ENCODE peak calls at places on chromosome 11, in five cellular contexts. One of them, this sample, is unnamed.

GRCh38 chr11:112635338-112635737 is 325.9 kb upstream of the NCAM1 start:
- DNase-seq in breast epithelium: no peak
- DNase-seq in SK-N-SH: no peak
- DNase-seq in BJ: no peak
- DNase-seq in bronchial epithelial cell: no peak
- DNase-seq in this sample: no peak

GRCh38 chr11:117589024-117589423 is 208.0 kb downstream of the DSCAML1 start:
- DNase-seq in breast epithelium: peak; percentile 33
- DNase-seq in SK-N-SH: no peak
- DNase-seq in BJ: no peak
- DNase-seq in bronchial epithelial cell: no peak
- DNase-seq in this sample: no peak

GRCh38 chr11:1479678-1480118 is 6.9 kb downstream of the MOB2 start:
- DNase-seq in breast epithelium: no peak
- DNase-seq in SK-N-SH: no peak
- DNase-seq in BJ: no peak
- DNase-seq in bronchial epithelial cell: no peak
- DNase-seq in this sample: no peak

GRCh38 chr11:95147364-95147905 is 57.8 kb downstream of the ENDOD1 start:
- DNase-seq in breast epithelium: no peak
- DNase-seq in SK-N-SH: peak; percentile 85
- DNase-seq in BJ: no peak
- DNase-seq in bronchial epithelial cell: peak; percentile 91
- DNase-seq in this sample: peak; percentile 67

GRCh38 chr11:64607381-64608259 is 16.6 kb downstream of the SLC22A12 start:
- DNase-seq in breast epithelium: no peak
- DNase-seq in SK-N-SH: no peak
- DNase-seq in BJ: no peak
- DNase-seq in bronchial epithelial cell: peak; percentile 1
- DNase-seq in this sample: no peak

GRCh38 chr11:71222318-71223080 is 29.9 kb downstream of the SHANK2 start:
- DNase-seq in breast epithelium: no peak
- DNase-seq in SK-N-SH: no peak
- DNase-seq in BJ: no peak
- DNase-seq in bronchial epithelial cell: no peak
- DNase-seq in this sample: no peak

GRCh38 chr11:71324788-71325417 is 72.5 kb upstream of the SHANK2 start:
- DNase-seq in breast epithelium: no peak
- DNase-seq in SK-N-SH: no peak
- DNase-seq in BJ: no peak
- DNase-seq in bronchial epithelial cell: no peak
- DNase-seq in this sample: no peak

GRCh38 chr11:119382101-119382500 is 611 bp upstream of the USP2 start:
- DNase-seq in breast epithelium: peak; percentile 35
- DNase-seq in SK-N-SH: peak; percentile 2
- DNase-seq in BJ: no peak
- DNase-seq in bronchial epithelial cell: no peak
- DNase-seq in this sample: no peak

GRCh38 chr11:71323876-71324526 is 71.6 kb upstream of the SHANK2 start:
- DNase-seq in breast epithelium: no peak
- DNase-seq in SK-N-SH: no peak
- DNase-seq in BJ: no peak
- DNase-seq in bronchial epithelial cell: no peak
- DNase-seq in this sample: no peak

GRCh38 chr11:2447253-2447950 is 2.6 kb downstream of the KCNQ1 start:
- DNase-seq in breast epithelium: no peak
- DNase-seq in SK-N-SH: no peak
- DNase-seq in BJ: no peak
- DNase-seq in bronchial epithelial cell: peak; percentile 66
- DNase-seq in this sample: no peak

GRCh38 chr11:19200410-19201201 is 1.2 kb downstream of the CSRP3 start:
- DNase-seq in breast epithelium: peak; percentile 63
- DNase-seq in SK-N-SH: no peak
- DNase-seq in BJ: peak; percentile 4
- DNase-seq in bronchial epithelial cell: peak; percentile 70
- DNase-seq in this sample: no peak

GRCh38 chr11:45805305-45806071 is 539 bp downstream of the SLC35C1 start:
- DNase-seq in breast epithelium: no peak
- DNase-seq in SK-N-SH: no peak
- DNase-seq in BJ: no peak
- DNase-seq in bronchial epithelial cell: peak; percentile 33
- DNase-seq in this sample: no peak

GRCh38 chr11:64009710-64010109 is 23.5 kb downstream of the OTUB1 start:
- DNase-seq in breast epithelium: no peak
- DNase-seq in SK-N-SH: no peak
- DNase-seq in BJ: no peak
- DNase-seq in bronchial epithelial cell: no peak
- DNase-seq in this sample: no peak

GRCh38 chr11:13777341-13777985 is 109.0 kb downstream of the FAR1 start:
- DNase-seq in breast epithelium: no peak
- DNase-seq in SK-N-SH: no peak
- DNase-seq in BJ: no peak
- DNase-seq in bronchial epithelial cell: no peak
- DNase-seq in this sample: no peak

GRCh38 chr11:94028436-94028835 is 7.3 kb downstream of the HEPHL1 start:
- DNase-seq in breast epithelium: no peak
- DNase-seq in SK-N-SH: no peak
- DNase-seq in BJ: peak; percentile 28
- DNase-seq in bronchial epithelial cell: peak; percentile 98
- DNase-seq in this sample: no peak

GRCh38 chr11:23278121-23278520 is 417.8 kb upstream of the CCDC179 start:
- DNase-seq in breast epithelium: no peak
- DNase-seq in SK-N-SH: no peak
- DNase-seq in BJ: no peak
- DNase-seq in bronchial epithelial cell: peak; percentile 73
- DNase-seq in this sample: no peak

GRCh38 chr11:103800406-103801114 is 235.9 kb upstream of the DDI1 start:
- DNase-seq in breast epithelium: no peak
- DNase-seq in SK-N-SH: no peak
- DNase-seq in BJ: no peak
- DNase-seq in bronchial epithelial cell: no peak
- DNase-seq in this sample: no peak

GRCh38 chr11:130780437-130780836 is 135.8 kb downstream of the SNX19 start:
- DNase-seq in breast epithelium: no peak
- DNase-seq in SK-N-SH: no peak
- DNase-seq in BJ: no peak
- DNase-seq in bronchial epithelial cell: no peak
- DNase-seq in this sample: no peak

GRCh38 chr11:27184458-27185312 is 144.1 kb downstream of the BBOX1 start:
- DNase-seq in breast epithelium: no peak
- DNase-seq in SK-N-SH: no peak
- DNase-seq in BJ: no peak
- DNase-seq in bronchial epithelial cell: peak; percentile 69
- DNase-seq in this sample: no peak

GRCh38 chr11:116928102-116928777 is 90.8 kb upstream of the APOA1 start:
- DNase-seq in breast epithelium: no peak
- DNase-seq in SK-N-SH: no peak
- DNase-seq in BJ: no peak
- DNase-seq in bronchial epithelial cell: no peak
- DNase-seq in this sample: no peak

GRCh38 chr11:92735039-92735438 is 234.4 kb upstream of the MTNR1B start:
- DNase-seq in breast epithelium: no peak
- DNase-seq in SK-N-SH: peak; percentile 6
- DNase-seq in BJ: no peak
- DNase-seq in bronchial epithelial cell: peak; percentile 20
- DNase-seq in this sample: no peak

GRCh38 chr11:84793318-84793717 is 833.8 kb downstream of the DLG2 start:
- DNase-seq in breast epithelium: no peak
- DNase-seq in SK-N-SH: no peak
- DNase-seq in BJ: no peak
- DNase-seq in bronchial epithelial cell: no peak
- DNase-seq in this sample: no peak

GRCh38 chr11:83241291-83241946 is 44.7 kb downstream of the CCDC90B start:
- DNase-seq in breast epithelium: no peak
- DNase-seq in SK-N-SH: peak; percentile 38
- DNase-seq in BJ: no peak
- DNase-seq in bronchial epithelial cell: peak; percentile 79
- DNase-seq in this sample: peak; percentile 51

GRCh38 chr11:21820176-21820575 is 372.7 kb upstream of the ANO5 start:
- DNase-seq in breast epithelium: no peak
- DNase-seq in SK-N-SH: peak; percentile 44
- DNase-seq in BJ: no peak
- DNase-seq in bronchial epithelial cell: no peak
- DNase-seq in this sample: no peak

DNA sequence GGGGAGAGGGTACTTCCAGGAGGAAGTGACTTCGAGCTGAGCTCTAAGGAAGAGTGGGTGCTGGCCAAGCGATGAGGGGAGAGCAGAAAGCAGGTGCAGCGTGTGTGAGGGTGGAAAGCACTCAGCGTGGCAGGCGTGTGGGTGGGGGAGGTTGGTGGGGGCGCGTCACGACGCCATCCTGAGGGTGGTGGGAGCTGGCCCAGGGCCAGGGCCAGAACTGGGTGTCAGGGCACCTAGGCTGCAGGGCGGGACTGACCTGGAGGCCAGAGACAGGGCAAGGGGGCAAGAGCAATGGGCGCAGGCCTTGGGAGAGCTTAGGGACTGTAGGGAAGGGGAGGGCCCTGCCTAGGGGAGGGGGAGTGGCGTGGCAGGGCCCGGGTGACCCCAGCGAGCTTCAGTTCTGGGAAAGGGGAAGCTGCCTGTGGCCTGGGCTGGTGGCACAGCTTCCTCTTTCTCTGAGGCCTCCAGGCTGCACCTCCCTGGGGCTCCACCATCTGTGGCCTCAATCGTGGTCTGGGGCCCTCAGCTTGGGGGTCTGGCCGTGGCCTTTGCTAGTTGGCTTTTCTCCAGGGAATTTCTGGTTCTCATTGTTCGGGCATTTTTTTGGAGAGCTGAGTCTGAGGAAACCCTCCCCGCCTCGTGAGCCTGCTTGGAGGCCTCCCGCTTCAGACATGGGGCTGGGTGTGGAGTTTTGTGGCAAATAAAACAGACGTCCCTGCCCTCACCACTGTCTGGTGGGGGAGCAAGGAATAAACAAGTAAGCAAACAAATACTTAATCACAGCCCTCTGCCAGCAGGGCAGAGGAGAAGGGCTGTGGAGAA is 8.9 kb downstream of the RELT start:
- DNase-seq in breast epithelium: no peak
- DNase-seq in SK-N-SH: no peak
- DNase-seq in BJ: no peak
- DNase-seq in bronchial epithelial cell: no peak
- DNase-seq in this sample: no peak
- TF ChIP-seq CTCF in breast epithelium: no peak
- TF ChIP-seq CTCF in SK-N-SH: no peak
- TF ChIP-seq CTCF in BJ: no peak
- TF ChIP-seq CTCF in bronchial epithelial cell: no peak
- TF ChIP-seq CTCF in this sample: no peak

DNA sequence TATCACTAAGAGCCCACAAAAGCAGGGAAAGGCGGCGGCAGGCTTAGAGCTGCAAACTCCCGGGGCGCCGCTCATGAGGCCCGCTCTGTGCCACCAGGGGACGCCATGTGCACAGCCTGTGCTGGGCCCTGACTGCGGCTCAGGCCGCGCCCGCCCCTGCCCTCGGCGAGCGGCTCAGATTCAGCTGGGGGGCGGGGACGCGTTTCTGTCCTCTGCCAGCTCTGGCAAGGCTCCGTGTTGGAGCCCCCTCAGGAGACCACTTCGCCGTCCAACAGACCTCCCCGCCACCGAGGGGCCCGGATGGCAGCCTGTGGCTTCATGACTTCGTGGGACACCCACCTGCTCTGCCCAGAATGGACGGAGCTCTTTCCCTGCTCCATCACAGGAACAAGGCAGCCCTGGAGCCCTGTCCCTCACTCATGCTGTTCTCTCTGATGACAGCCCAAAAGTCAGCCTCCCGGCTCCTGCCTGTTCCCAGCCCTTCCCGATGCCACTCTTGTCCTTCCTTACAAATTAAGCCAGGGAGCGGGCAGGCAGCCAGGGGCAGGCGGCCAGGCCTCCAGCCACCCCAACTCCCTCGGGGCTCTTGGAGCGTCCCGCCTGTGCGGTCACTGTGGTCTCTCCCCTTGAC is 69.1 kb downstream of the NAT10 start:
- DNase-seq in breast epithelium: peak; percentile 81
- DNase-seq in SK-N-SH: peak; percentile 95
- DNase-seq in BJ: no peak
- DNase-seq in bronchial epithelial cell: peak; percentile 44
- DNase-seq in this sample: no peak
- H3K4me3 ChIP-seq in breast epithelium: peak overlapping the region; percentile 44
- H3K4me3 ChIP-seq in SK-N-SH: peak overlapping the region; percentile 27
- H3K4me3 ChIP-seq in BJ: peak overlapping the region; percentile 16
- H3K4me3 ChIP-seq in bronchial epithelial cell: no peak overlapping the region
- H3K4me3 ChIP-seq in this sample: peak overlapping the region; percentile 29

DNA sequence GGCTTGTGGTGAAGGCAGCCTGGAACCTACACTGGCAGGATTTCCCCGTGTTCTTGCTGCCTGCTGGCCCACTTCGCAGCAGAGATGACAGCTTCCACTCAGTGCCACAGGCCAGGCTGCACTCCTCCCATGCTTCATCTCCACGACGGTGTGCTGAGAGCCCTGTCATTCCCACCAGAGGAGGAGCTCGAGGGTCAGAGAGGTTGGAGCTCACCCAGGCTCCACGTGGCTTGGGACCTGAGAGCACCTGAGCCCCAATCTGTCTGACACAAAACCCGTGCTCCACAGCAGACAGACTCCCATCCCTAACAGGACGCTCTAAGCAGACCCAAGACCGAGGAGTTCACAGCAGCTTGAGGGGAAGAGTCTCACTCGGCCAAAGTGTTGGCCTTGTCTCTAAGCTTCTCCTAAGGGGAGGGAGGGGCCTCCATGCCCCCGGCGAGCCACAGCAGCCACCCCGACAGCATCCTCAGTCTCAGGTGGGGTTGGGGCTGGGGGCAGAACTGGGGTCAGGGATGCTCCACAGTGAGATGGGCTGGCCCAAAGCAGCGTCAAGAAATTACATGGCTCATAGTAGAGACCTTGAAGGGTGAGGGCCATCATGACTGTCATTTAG is 10.7 kb downstream of the LRFN4 start:
- DNase-seq in breast epithelium: no peak
- DNase-seq in SK-N-SH: no peak
- DNase-seq in BJ: no peak
- DNase-seq in bronchial epithelial cell: no peak
- DNase-seq in this sample: no peak
- TF ChIP-seq CTCF in breast epithelium: no peak
- TF ChIP-seq CTCF in SK-N-SH: no peak
- TF ChIP-seq CTCF in BJ: no peak
- TF ChIP-seq CTCF in bronchial epithelial cell: no peak
- TF ChIP-seq CTCF in this sample: no peak

GRCh38 chr11:75905434-75905833 is 90.4 kb downstream of the UVRAG start:
- DNase-seq in breast epithelium: no peak
- DNase-seq in SK-N-SH: no peak
- DNase-seq in BJ: no peak
- DNase-seq in bronchial epithelial cell: no peak
- DNase-seq in this sample: no peak
- H3K4me3 ChIP-seq in breast epithelium: no peak overlapping the region
- H3K4me3 ChIP-seq in SK-N-SH: no peak overlapping the region
- H3K4me3 ChIP-seq in BJ: no peak overlapping the region
- H3K4me3 ChIP-seq in bronchial epithelial cell: no peak overlapping the region
- H3K4me3 ChIP-seq in this sample: no peak overlapping the region